ENCODE peak calls at places on chromosomes 7 and 10, in five cellular contexts. C, H, U, L and X are unnamed samples.

GRCh38 chr7:67301667-67302066 is 305.0 kb downstream of the TYW1 start:
- DNase-seq in C (no peak), H (no peak), U (no peak), L (no peak), X (peak)

GRCh38 chr10:103814626-103815370 is 40.6 kb downstream of the SH3PXD2A start:
- DNase-seq in C (no peak), H (no peak), U (no peak), L (no peak), X (no peak)

GRCh38 chr10:11181996-11182395 is 164.3 kb downstream of the CELF2 start:
- DNase-seq in C (no peak), H (no peak), U (no peak), L (no peak), X (no peak)

GRCh38 chr10:69712346-69712745 is 82.3 kb downstream of the FAM241B start:
- DNase-seq in C (no peak), H (no peak), U (no peak), L (no peak), X (no peak)

GRCh38 chr7:1617957-1618356 is 48.1 kb upstream of the PSMG3 start:
- DNase-seq in C (no peak), H (no peak), U (no peak), L (no peak), X (no peak)

GRCh38 chr7:30241767-30242166 is 42.6 kb upstream of the ZNRF2 start:
- DNase-seq in C (no peak), H (no peak), U (no peak), L (no peak), X (no peak)

GRCh38 chr7:42186181-42186580 is 50.8 kb downstream of the GLI3 start:
- DNase-seq in C (no peak), H (no peak), U (no peak), L (no peak), X (no peak)

GRCh38 chr10:102421645-102422585 is 1.3 kb downstream of the FBXL15 start:
- DNase-seq in C (peak), H (no peak), U (no peak), L (no peak), X (peak)

GRCh38 chr10:133106516-133106915 is 18.8 kb downstream of the ADGRA1 start:
- DNase-seq in C (no peak), H (no peak), U (no peak), L (no peak), X (no peak)

GRCh38 chr10:24974978-24975377 is 22.6 kb upstream of the PRTFDC1 start:
- DNase-seq in C (no peak), H (peak), U (no peak), L (no peak), X (no peak)

GRCh38 chr7:45092100-45092930 is 3.5 kb upstream of the NACAD start:
- DNase-seq in C (no peak), H (no peak), U (no peak), L (no peak), X (no peak)

GRCh38 chr7:151677581-151678226 is 158.0 kb upstream of the RHEB start:
- DNase-seq in C (no peak), H (no peak), U (no peak), L (no peak), X (no peak)

GRCh38 chr10:125004571-125005311 is 62.8 kb downstream of the ZRANB1 start:
- DNase-seq in C (no peak), H (no peak), U (no peak), L (no peak), X (no peak)

GRCh38 chr10:19421664-19422063 is 373.1 kb downstream of the MALRD1 start:
- DNase-seq in C (no peak), H (no peak), U (no peak), L (no peak), X (no peak)

GRCh38 chr10:72126184-72126871 is 38.0 kb upstream of the SPOCK2 start:
- DNase-seq in C (no peak), H (peak), U (peak), L (no peak), X (peak)

GRCh38 chr10:77710759-77711682 is 73.4 kb upstream of the KCNMA1 start:
- DNase-seq in C (peak), H (peak), U (peak), L (peak), X (peak)

GRCh38 chr7:28551311-28551710 is 139.0 kb downstream of the CREB5 start:
- DNase-seq in C (no peak), H (no peak), U (no peak), L (no peak), X (no peak)

GRCh38 chr7:157555921-157556320 is 219.1 kb downstream of the DNAJB6 start:
- DNase-seq in C (no peak), H (no peak), U (no peak), L (no peak), X (no peak)

GRCh38 chr10:17006631-17007161 is 122.9 kb downstream of the CUBN start:
- DNase-seq in C (no peak), H (no peak), U (no peak), L (no peak), X (peak)

GRCh38 chr7:99141334-99141733 is 2.6 kb downstream of the SMURF1 start:
- DNase-seq in C (no peak), H (no peak), U (no peak), L (no peak), X (no peak)

GRCh38 chr10:23439920-23440875 is 1.3 kb downstream of the OTUD1 start:
- DNase-seq in C (peak), H (peak), U (peak), L (no peak), X (peak)